ENCODE peak calls at places on chromosomes 16 and 17, in six cellular contexts. One of them, this sample, is unnamed.

GRCh38 chr17:69853533-69854262 is 221.3 kb upstream of the KCNJ16 start:
- DNase-seq in fibroblast of pulmonary artery: peak
- DNase-seq in uterus: no peak
- DNase-seq in AG04450: no peak
- DNase-seq in mucosa of descending colon: peak
- DNase-seq in tibial artery: no peak
- DNase-seq in this sample: no peak

GRCh38 chr17:35973333-35974260 is 7.7 kb downstream of the CCL16 start:
- DNase-seq in fibroblast of pulmonary artery: peak
- DNase-seq in uterus: no peak
- DNase-seq in AG04450: no peak
- DNase-seq in mucosa of descending colon: peak
- DNase-seq in tibial artery: peak
- DNase-seq in this sample: no peak

GRCh38 chr16:49473131-49473530 is 99.5 kb downstream of the C16orf78 start:
- DNase-seq in fibroblast of pulmonary artery: no peak
- DNase-seq in uterus: peak
- DNase-seq in AG04450: no peak
- DNase-seq in mucosa of descending colon: no peak
- DNase-seq in tibial artery: no peak
- DNase-seq in this sample: no peak

GRCh38 chr17:72104164-72104862 is 16.5 kb upstream of the SOX9 start:
- DNase-seq in fibroblast of pulmonary artery: peak
- DNase-seq in uterus: no peak
- DNase-seq in AG04450: no peak
- DNase-seq in mucosa of descending colon: no peak
- DNase-seq in tibial artery: no peak
- DNase-seq in this sample: no peak

GRCh38 chr17:50459081-50459676 is 9.5 kb downstream of the CHAD start:
- DNase-seq in fibroblast of pulmonary artery: peak
- DNase-seq in uterus: no peak
- DNase-seq in AG04450: no peak
- DNase-seq in mucosa of descending colon: no peak
- DNase-seq in tibial artery: no peak
- DNase-seq in this sample: no peak

GRCh38 chr16:12600536-12601256 is 203.0 kb downstream of the CPPED1 start:
- DNase-seq in fibroblast of pulmonary artery: no peak
- DNase-seq in uterus: no peak
- DNase-seq in AG04450: no peak
- DNase-seq in mucosa of descending colon: no peak
- DNase-seq in tibial artery: no peak
- DNase-seq in this sample: no peak

GRCh38 chr17:39243155-39243554 is 17.4 kb upstream of the STAC2 start:
- DNase-seq in fibroblast of pulmonary artery: no peak
- DNase-seq in uterus: no peak
- DNase-seq in AG04450: no peak
- DNase-seq in mucosa of descending colon: no peak
- DNase-seq in tibial artery: no peak
- DNase-seq in this sample: no peak

GRCh38 chr16:84700518-84701277 is 898 bp downstream of the USP10 start:
- DNase-seq in fibroblast of pulmonary artery: peak
- DNase-seq in uterus: no peak
- DNase-seq in AG04450: no peak
- DNase-seq in mucosa of descending colon: peak
- DNase-seq in tibial artery: no peak
- DNase-seq in this sample: no peak

GRCh38 chr17:75877752-75878173 is 618 bp downstream of the TRIM47 start:
- DNase-seq in fibroblast of pulmonary artery: peak
- DNase-seq in uterus: peak
- DNase-seq in AG04450: no peak
- DNase-seq in mucosa of descending colon: peak
- DNase-seq in tibial artery: peak
- DNase-seq in this sample: no peak

DNA sequence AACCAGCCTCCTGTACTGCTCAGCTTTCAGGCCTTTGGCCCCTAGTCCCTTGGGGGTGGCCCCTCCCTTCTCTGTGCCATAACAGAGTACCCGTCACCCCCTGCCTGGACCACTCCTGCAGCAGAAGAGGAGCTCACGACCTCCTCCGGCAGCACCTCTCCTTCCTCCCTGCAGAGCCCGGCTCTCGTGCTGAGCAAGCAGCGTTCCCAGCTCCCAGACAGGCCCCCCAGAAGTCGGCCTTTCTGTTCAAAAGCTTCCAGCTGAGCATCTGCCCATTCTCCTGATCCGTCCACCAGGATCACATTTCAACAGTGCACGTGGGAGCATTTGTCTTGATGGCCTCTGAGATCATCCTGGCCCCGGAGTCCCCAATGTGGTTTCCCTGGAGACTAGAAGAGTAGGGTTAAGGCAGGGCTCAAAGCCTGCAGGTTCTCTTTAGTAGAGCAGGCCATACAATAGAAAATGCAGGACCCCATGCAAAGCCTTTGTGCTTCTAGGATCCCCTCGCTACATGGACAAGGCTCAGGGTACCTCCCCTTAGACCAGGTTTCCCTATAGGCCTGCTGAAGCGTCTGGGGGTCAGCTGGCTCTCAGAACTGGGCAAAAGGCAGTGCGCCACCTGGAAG is 35.6 kb downstream of the NLRC3 start:
- DNase-seq in fibroblast of pulmonary artery: no peak
- DNase-seq in uterus: no peak
- DNase-seq in AG04450: no peak
- DNase-seq in mucosa of descending colon: no peak
- DNase-seq in tibial artery: no peak
- DNase-seq in this sample: no peak
- H3K4me3 ChIP-seq in fibroblast of pulmonary artery: no peak
- H3K4me3 ChIP-seq in uterus: no peak
- H3K4me3 ChIP-seq in AG04450: no peak
- H3K4me3 ChIP-seq in mucosa of descending colon: no peak
- H3K4me3 ChIP-seq in tibial artery: no peak
- H3K4me3 ChIP-seq in this sample: no peak

DNA sequence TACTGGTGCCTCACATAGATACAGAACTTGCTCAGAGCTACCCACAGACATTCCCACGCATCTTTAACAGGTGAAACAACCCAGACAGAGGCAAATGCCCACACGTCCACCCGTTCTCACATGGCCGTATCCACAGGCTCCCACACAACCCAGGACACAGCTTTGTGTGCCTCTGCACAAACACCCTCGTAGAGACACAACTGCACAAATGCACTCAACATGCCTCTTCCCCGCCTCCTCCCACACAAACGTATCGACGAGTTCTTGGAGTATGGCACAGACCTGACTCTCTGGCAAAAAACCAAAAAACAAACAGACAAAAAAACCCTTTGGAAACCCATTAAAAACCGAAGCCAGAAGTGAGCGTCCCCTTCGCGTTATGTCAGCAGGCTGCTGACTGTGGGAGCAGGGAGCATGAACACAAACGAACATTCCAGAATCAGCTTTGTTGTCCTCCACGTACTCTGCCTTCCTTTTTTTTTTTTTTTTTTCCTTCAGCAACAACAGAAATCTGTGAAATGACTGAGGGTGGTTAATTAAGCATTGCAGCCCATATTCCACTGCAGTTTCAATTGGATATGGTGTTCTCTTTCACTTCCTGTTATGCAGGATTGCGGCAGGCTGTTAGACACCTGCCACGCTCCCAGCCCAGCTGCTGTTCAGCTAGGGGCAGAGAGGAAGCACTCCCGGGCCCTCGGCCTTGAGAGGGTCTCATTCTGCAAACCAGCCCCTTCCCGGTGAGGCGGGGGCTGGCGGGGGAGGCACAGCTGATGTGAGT is 313.7 kb downstream of the MAF start:
- DNase-seq in fibroblast of pulmonary artery: no peak
- DNase-seq in uterus: no peak
- DNase-seq in AG04450: no peak
- DNase-seq in mucosa of descending colon: peak
- DNase-seq in tibial artery: peak
- DNase-seq in this sample: no peak
- H3K4me3 ChIP-seq in fibroblast of pulmonary artery: no peak
- H3K4me3 ChIP-seq in uterus: peak
- H3K4me3 ChIP-seq in AG04450: no peak
- H3K4me3 ChIP-seq in mucosa of descending colon: no peak
- H3K4me3 ChIP-seq in tibial artery: no peak
- H3K4me3 ChIP-seq in this sample: no peak

GRCh38 chr16:82010649-82011048 is 621 bp downstream of the SDR42E1 start:
- DNase-seq in fibroblast of pulmonary artery: no peak
- DNase-seq in uterus: no peak
- DNase-seq in AG04450: no peak
- DNase-seq in mucosa of descending colon: no peak
- DNase-seq in tibial artery: no peak
- DNase-seq in this sample: no peak
- H3K4me3 ChIP-seq in fibroblast of pulmonary artery: no peak
- H3K4me3 ChIP-seq in uterus: peak
- H3K4me3 ChIP-seq in AG04450: peak
- H3K4me3 ChIP-seq in mucosa of descending colon: no peak
- H3K4me3 ChIP-seq in tibial artery: peak
- H3K4me3 ChIP-seq in this sample: no peak

GRCh38 chr16:82043680-82044584 is 8.9 kb downstream of the HSD17B2 start:
- DNase-seq in fibroblast of pulmonary artery: no peak
- DNase-seq in uterus: no peak
- DNase-seq in AG04450: peak
- DNase-seq in mucosa of descending colon: no peak
- DNase-seq in tibial artery: no peak
- DNase-seq in this sample: no peak
- H3K4me3 ChIP-seq in fibroblast of pulmonary artery: no peak
- H3K4me3 ChIP-seq in uterus: no peak
- H3K4me3 ChIP-seq in AG04450: no peak
- H3K4me3 ChIP-seq in mucosa of descending colon: no peak
- H3K4me3 ChIP-seq in tibial artery: no peak
- H3K4me3 ChIP-seq in this sample: no peak

GRCh38 chr17:42111265-42111636 is 1.3 kb downstream of the DHX58 start:
- DNase-seq in fibroblast of pulmonary artery: no peak
- DNase-seq in uterus: no peak
- DNase-seq in AG04450: no peak
- DNase-seq in mucosa of descending colon: no peak
- DNase-seq in tibial artery: no peak
- DNase-seq in this sample: no peak

GRCh38 chr17:42111901-42112551 is 488 bp downstream of the DHX58 start:
- DNase-seq in fibroblast of pulmonary artery: peak
- DNase-seq in uterus: no peak
- DNase-seq in AG04450: no peak
- DNase-seq in mucosa of descending colon: peak
- DNase-seq in tibial artery: peak
- DNase-seq in this sample: no peak

GRCh38 chr17:42114118-42114517 is 1.6 kb upstream of the DHX58 start:
- DNase-seq in fibroblast of pulmonary artery: no peak
- DNase-seq in uterus: no peak
- DNase-seq in AG04450: no peak
- DNase-seq in mucosa of descending colon: no peak
- DNase-seq in tibial artery: no peak
- DNase-seq in this sample: no peak

GRCh38 chr17:42113293-42114069 is 967 bp upstream of the DHX58 start:
- DNase-seq in fibroblast of pulmonary artery: no peak
- DNase-seq in uterus: no peak
- DNase-seq in AG04450: no peak
- DNase-seq in mucosa of descending colon: no peak
- DNase-seq in tibial artery: no peak
- DNase-seq in this sample: no peak

GRCh38 chr17:42112552-42113176 is at the start of gene DHX58:
- DNase-seq in fibroblast of pulmonary artery: peak
- DNase-seq in uterus: peak
- DNase-seq in AG04450: peak
- DNase-seq in mucosa of descending colon: peak
- DNase-seq in tibial artery: peak
- DNase-seq in this sample: peak
- H3K4me3 ChIP-seq in fibroblast of pulmonary artery: peak
- H3K4me3 ChIP-seq in uterus: peak
- H3K4me3 ChIP-seq in AG04450: peak
- H3K4me3 ChIP-seq in mucosa of descending colon: peak
- H3K4me3 ChIP-seq in tibial artery: peak
- H3K4me3 ChIP-seq in this sample: peak

GRCh38 chr16:660132-660458 is 7.8 kb upstream of the RHOT2 start:
- DNase-seq in fibroblast of pulmonary artery: no peak
- DNase-seq in uterus: no peak
- DNase-seq in AG04450: no peak
- DNase-seq in mucosa of descending colon: no peak
- DNase-seq in tibial artery: no peak
- DNase-seq in this sample: no peak
- H3K4me3 ChIP-seq in fibroblast of pulmonary artery: no peak
- H3K4me3 ChIP-seq in uterus: no peak
- H3K4me3 ChIP-seq in AG04450: no peak
- H3K4me3 ChIP-seq in mucosa of descending colon: no peak
- H3K4me3 ChIP-seq in tibial artery: peak
- H3K4me3 ChIP-seq in this sample: no peak

DNA sequence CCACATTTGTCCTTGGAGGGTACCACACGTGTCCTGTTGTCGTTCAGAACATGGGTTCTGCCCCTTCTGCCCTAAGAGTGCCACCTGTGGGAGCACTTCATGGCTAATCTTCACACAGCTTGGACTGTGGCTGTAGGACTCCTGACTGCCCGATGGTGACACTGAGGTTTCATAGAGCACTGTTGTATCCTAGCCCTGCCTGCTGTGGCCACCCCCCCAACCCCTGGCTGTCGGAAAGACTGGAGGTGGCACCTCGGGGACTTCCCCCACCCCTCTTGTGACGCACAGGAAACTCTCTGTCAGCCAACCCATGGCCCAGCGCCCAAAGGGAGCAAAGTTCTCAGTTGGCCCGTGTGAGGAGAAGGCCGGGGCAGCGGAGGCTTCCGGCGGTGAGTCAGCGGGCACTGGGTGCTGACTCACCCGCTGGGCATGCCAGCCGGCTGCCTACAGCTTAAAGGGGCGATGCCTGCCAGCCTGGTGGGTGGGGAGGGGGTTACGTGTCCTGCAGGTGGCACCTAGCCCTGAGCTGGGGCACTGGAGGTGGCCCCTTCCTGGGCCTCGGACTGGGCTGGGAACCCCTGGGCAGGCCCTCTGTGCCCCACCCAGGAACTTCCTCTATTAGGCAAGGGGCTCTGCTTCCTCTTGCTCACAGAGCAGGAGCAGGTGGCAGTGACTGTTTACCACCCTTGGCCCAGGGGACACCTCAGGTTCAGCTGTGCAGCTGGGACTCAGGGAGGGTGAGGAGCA is 3.4 kb downstream of the MAP2K3 start:
- DNase-seq in fibroblast of pulmonary artery: peak
- DNase-seq in uterus: peak
- DNase-seq in AG04450: peak
- DNase-seq in mucosa of descending colon: peak
- DNase-seq in tibial artery: peak
- DNase-seq in this sample: peak
- H3K4me3 ChIP-seq in fibroblast of pulmonary artery: peak
- H3K4me3 ChIP-seq in uterus: peak
- H3K4me3 ChIP-seq in AG04450: peak
- H3K4me3 ChIP-seq in mucosa of descending colon: no peak
- H3K4me3 ChIP-seq in tibial artery: peak
- H3K4me3 ChIP-seq in this sample: peak

This sample was measured in skeletal muscle cell.